ENCODE peak calls at places on chromosomes 5 and 9, in four cellular contexts. G, N, Q and C are unnamed samples.

GRCh38 chr5:134003957-134004625 is 684 bp downstream of the VDAC1 start:
- DNase-seq in G (peak), N (peak), Q (peak), C (no peak)

GRCh38 chr5:8457187-8458037 is 588.5 kb downstream of the MTRR start:
- DNase-seq in G (no peak), N (peak), Q (peak), C (peak)

GRCh38 chr9:33748633-33749304 is 46.6 kb upstream of the PRSS3 start:
- DNase-seq in G (no peak), N (no peak), Q (no peak), C (no peak)

GRCh38 chr5:168409601-168410458 is 76.4 kb upstream of the RARS1 start:
- DNase-seq in G (no peak), N (no peak), Q (no peak), C (peak)

GRCh38 chr9:36793277-36793676 is 220.6 kb downstream of the MELK start:
- DNase-seq in G (no peak), N (no peak), Q (no peak), C (no peak)

GRCh38 chr9:122036988-122037387 is 56.1 kb downstream of the TTLL11 start:
- DNase-seq in G (no peak), N (no peak), Q (no peak), C (peak)

GRCh38 chr9:19660019-19660418 is 128.8 kb downstream of the SLC24A2 start:
- DNase-seq in G (no peak), N (no peak), Q (no peak), C (peak)

GRCh38 chr5:145568581-145568980 is 266.6 kb downstream of the PRELID2 start:
- DNase-seq in G (no peak), N (no peak), Q (no peak), C (peak)

DNA sequence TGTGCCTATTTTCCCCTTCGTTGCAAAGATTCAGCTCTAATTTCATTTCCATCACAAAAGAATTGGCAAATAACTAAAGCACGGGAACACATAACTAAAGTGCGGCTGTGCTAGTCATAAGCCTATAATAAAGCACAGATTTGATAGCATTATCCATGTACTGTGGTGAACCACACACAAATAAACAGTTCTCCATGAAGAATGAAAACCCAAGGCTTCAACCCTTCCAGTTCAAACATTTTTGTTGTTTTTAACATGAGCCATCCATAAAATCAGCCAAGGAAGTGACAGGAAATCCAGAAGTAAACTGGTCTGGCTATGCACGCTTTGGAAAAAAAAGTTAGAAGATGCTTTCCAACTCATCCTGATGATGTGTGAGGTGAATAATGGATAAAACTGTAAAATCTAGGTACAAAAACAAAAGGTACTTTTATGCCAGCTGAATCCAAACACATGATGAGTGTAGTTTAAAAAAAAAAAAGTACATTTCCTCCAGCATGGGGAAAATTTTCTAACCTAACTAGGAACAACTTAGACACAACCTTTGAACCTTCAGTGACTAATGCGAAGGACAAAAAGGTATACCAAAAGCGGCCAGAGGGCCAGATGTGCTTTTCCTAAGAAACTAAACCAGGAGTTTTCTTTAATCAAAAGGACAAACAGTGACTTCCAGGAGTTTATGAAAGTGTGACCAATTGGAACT is 10.2 kb downstream of the ZNF608 start:
- DNase-seq in G (no peak), N (no peak), Q (no peak), C (no peak)
- H3K4me3 ChIP-seq in G (peak), N (no peak), Q (no peak), C (no peak)

DNA sequence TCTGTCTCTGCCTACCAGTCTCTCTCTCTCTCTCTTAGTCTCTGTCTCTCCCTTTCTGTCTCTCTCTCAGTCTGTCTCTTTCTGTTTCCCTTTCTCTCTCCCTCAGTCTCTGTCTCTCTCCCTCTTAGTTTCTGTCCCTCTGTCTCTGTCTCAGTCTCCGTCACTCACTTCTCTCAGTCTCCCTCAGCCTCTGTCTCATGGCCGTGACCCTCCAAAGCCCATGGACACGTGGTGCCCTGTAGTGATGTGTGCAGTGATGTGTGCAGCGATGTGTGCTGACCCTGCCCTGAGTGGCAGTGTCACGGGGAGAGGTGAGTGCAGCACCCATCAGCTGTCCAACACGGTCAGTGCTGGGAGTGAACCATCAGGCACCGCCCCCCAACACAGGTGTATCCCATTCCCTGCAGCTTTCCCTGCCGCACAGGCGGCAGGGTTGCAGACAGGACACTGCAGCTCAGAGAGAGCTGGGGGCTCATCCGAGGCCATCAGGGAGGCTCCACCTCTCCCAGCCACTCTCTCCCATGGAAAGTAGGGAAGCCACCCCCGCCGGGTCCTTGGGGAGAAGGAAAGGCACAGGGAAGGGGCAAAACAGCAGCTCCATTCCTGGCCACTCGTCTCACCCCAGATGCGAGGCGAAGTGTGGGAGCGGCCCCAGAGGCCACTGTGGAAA is 794 bp upstream of the LRRC14B start:
- DNase-seq in G (no peak), N (no peak), Q (no peak), C (no peak)
- H3K4me3 ChIP-seq in G (no peak), N (no peak), Q (no peak), C (no peak)

GRCh38 chr9:94922098-94922607 is 195.7 kb downstream of the AOPEP start:
- DNase-seq in G (no peak), N (peak), Q (no peak), C (peak)
- H3K4me3 ChIP-seq in G (no peak), N (no peak), Q (no peak), C (no peak)

GRCh38 chr9:35164711-35165110 is 2.9 kb downstream of the UNC13B start:
- DNase-seq in G (no peak), N (no peak), Q (no peak), C (peak)

GRCh38 chr9:35161713-35162604 is at the start of gene UNC13B:
- DNase-seq in G (peak), N (peak), Q (peak), C (peak)

GRCh38 chr9:35162605-35163315 is 951 bp downstream of the UNC13B start:
- DNase-seq in G (no peak), N (no peak), Q (no peak), C (no peak)

GRCh38 chr9:35158501-35159280 is 3.1 kb upstream of the UNC13B start:
- DNase-seq in G (no peak), N (no peak), Q (no peak), C (no peak)

GRCh38 chr9:35163413-35163812 is 1.6 kb downstream of the UNC13B start:
- DNase-seq in G (no peak), N (no peak), Q (no peak), C (no peak)
- H3K4me3 ChIP-seq in G (peak), N (peak), Q (no peak), C (no peak)